ENCODE peak calls at places on chromosomes 11 and 22, in eight cellular contexts. One of them, this sample, is unnamed.

GRCh38 chr11:62416596-62416995 is 2.2 kb upstream of the SCGB1A1 start:
- DNase-seq in ascending aorta: no peak
- DNase-seq in colonic mucosa: no peak
- DNase-seq in pancreas: no peak
- DNase-seq in dorsolateral prefrontal cortex: no peak
- DNase-seq in astrocyte: no peak
- DNase-seq in fibroblast of lung: no peak
- DNase-seq in Peyer's patch: no peak
- DNase-seq in this sample: no peak

GRCh38 chr22:31253949-31254348 is 38.3 kb downstream of the PIK3IP1 start:
- DNase-seq in ascending aorta: no peak
- DNase-seq in colonic mucosa: peak; percentile 73
- DNase-seq in pancreas: peak; percentile 83
- DNase-seq in dorsolateral prefrontal cortex: no peak
- DNase-seq in astrocyte: no peak
- DNase-seq in fibroblast of lung: no peak
- DNase-seq in Peyer's patch: no peak
- DNase-seq in this sample: no peak

GRCh38 chr22:26436903-26437515 is 7.9 kb downstream of the ASPHD2 start:
- DNase-seq in ascending aorta: no peak
- DNase-seq in colonic mucosa: peak; percentile 81
- DNase-seq in pancreas: peak; percentile 60
- DNase-seq in dorsolateral prefrontal cortex: no peak
- DNase-seq in astrocyte: no peak
- DNase-seq in fibroblast of lung: no peak
- DNase-seq in Peyer's patch: no peak
- DNase-seq in this sample: no peak

GRCh38 chr11:115503083-115503885 is 931 bp downstream of the CADM1 start:
- DNase-seq in ascending aorta: no peak
- DNase-seq in colonic mucosa: peak; percentile 67
- DNase-seq in pancreas: peak; percentile 63
- DNase-seq in dorsolateral prefrontal cortex: peak; percentile 79
- DNase-seq in astrocyte: peak; percentile 54
- DNase-seq in fibroblast of lung: peak; percentile 63
- DNase-seq in Peyer's patch: no peak
- DNase-seq in this sample: peak; percentile 14

GRCh38 chr11:30128269-30128932 is 102.4 kb upstream of the FSHB start:
- DNase-seq in ascending aorta: no peak
- DNase-seq in colonic mucosa: no peak
- DNase-seq in pancreas: no peak
- DNase-seq in dorsolateral prefrontal cortex: no peak
- DNase-seq in astrocyte: peak; percentile 15
- DNase-seq in fibroblast of lung: peak; percentile 27
- DNase-seq in Peyer's patch: no peak
- DNase-seq in this sample: no peak

GRCh38 chr11:35073691-35074382 is 65.1 kb upstream of the CD44 start:
- DNase-seq in ascending aorta: no peak
- DNase-seq in colonic mucosa: no peak
- DNase-seq in pancreas: no peak
- DNase-seq in dorsolateral prefrontal cortex: no peak
- DNase-seq in astrocyte: no peak
- DNase-seq in fibroblast of lung: peak; percentile 39
- DNase-seq in Peyer's patch: no peak
- DNase-seq in this sample: no peak

GRCh38 chr11:78786086-78786485 is 211.4 kb upstream of the NARS2 start:
- DNase-seq in ascending aorta: no peak
- DNase-seq in colonic mucosa: no peak
- DNase-seq in pancreas: no peak
- DNase-seq in dorsolateral prefrontal cortex: no peak
- DNase-seq in astrocyte: no peak
- DNase-seq in fibroblast of lung: no peak
- DNase-seq in Peyer's patch: no peak
- DNase-seq in this sample: no peak

GRCh38 chr11:33674035-33674814 is 26.4 kb downstream of the C11orf91 start:
- DNase-seq in ascending aorta: no peak
- DNase-seq in colonic mucosa: no peak
- DNase-seq in pancreas: no peak
- DNase-seq in dorsolateral prefrontal cortex: no peak
- DNase-seq in astrocyte: peak; percentile 84
- DNase-seq in fibroblast of lung: no peak
- DNase-seq in Peyer's patch: no peak
- DNase-seq in this sample: peak; percentile 65

GRCh38 chr11:6603287-6604080 is at the start of the genes ILK and RRP8:
- DNase-seq in ascending aorta: peak; percentile 59
- DNase-seq in colonic mucosa: peak; percentile 93
- DNase-seq in pancreas: peak; percentile 91
- DNase-seq in dorsolateral prefrontal cortex: peak; percentile 94
- DNase-seq in astrocyte: peak; percentile 77
- DNase-seq in fibroblast of lung: peak; percentile 87
- DNase-seq in Peyer's patch: peak; percentile 90
- DNase-seq in this sample: peak; percentile 45

GRCh38 chr22:48382197-48382596 is 1445.5 kb downstream of the BRD1 start:
- DNase-seq in ascending aorta: no peak
- DNase-seq in colonic mucosa: no peak
- DNase-seq in pancreas: no peak
- DNase-seq in dorsolateral prefrontal cortex: no peak
- DNase-seq in astrocyte: no peak
- DNase-seq in fibroblast of lung: no peak
- DNase-seq in Peyer's patch: no peak
- DNase-seq in this sample: no peak

GRCh38 chr11:134659882-134660281 is 247.8 kb upstream of the B3GAT1 start:
- DNase-seq in ascending aorta: no peak
- DNase-seq in colonic mucosa: peak; percentile 9
- DNase-seq in pancreas: no peak
- DNase-seq in dorsolateral prefrontal cortex: no peak
- DNase-seq in astrocyte: no peak
- DNase-seq in fibroblast of lung: no peak
- DNase-seq in Peyer's patch: no peak
- DNase-seq in this sample: no peak

GRCh38 chr11:44324222-44324621 is 14.3 kb upstream of the ALX4 start:
- DNase-seq in ascending aorta: no peak
- DNase-seq in colonic mucosa: no peak
- DNase-seq in pancreas: no peak
- DNase-seq in dorsolateral prefrontal cortex: no peak
- DNase-seq in astrocyte: no peak
- DNase-seq in fibroblast of lung: no peak
- DNase-seq in Peyer's patch: no peak
- DNase-seq in this sample: no peak
- H3K27me3 ChIP-seq in ascending aorta: peaks cover 14% of the 10 kb centered on the region
- H3K27me3 ChIP-seq in colonic mucosa: peaks cover 72% of the 10 kb centered on the region
- H3K27me3 ChIP-seq in pancreas: no peaks in the 10 kb centered on the region
- H3K27me3 ChIP-seq in dorsolateral prefrontal cortex: peaks cover 95% of the 10 kb centered on the region
- H3K27me3 ChIP-seq in astrocyte: peaks cover 90% of the 10 kb centered on the region
- H3K27me3 ChIP-seq in fibroblast of lung: peaks cover 67% of the 10 kb centered on the region
- H3K27me3 ChIP-seq in Peyer's patch: no peaks in the 10 kb centered on the region
- H3K27me3 ChIP-seq in this sample: peaks cover 21% of the 10 kb centered on the region

DNA sequence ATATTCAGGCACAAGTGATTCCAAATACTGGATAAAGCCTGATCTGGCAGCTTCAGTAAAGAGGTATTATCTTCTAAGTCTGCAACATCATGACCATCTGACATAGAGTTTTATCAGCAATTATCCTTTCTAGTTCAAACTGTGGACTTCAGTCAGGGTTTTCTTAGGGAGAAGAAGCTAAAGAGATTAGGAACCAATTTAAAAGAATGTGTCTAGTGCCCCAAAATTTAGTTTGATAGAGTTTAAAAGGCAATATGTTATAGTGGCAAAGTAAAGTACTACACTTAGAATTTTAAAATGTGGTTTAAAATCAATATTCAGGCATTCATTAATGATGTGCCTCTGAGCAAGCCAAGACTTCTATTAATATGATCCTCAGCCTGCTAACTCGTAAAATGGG is 5.4 kb downstream of the PAK1 start:
- DNase-seq in ascending aorta: no peak
- DNase-seq in colonic mucosa: no peak
- DNase-seq in pancreas: no peak
- DNase-seq in dorsolateral prefrontal cortex: no peak
- DNase-seq in astrocyte: no peak
- DNase-seq in fibroblast of lung: no peak
- DNase-seq in Peyer's patch: no peak
- DNase-seq in this sample: no peak
- TF ChIP-seq CTCF in ascending aorta: no peak
- TF ChIP-seq CTCF in colonic mucosa: no peak
- TF ChIP-seq CTCF in pancreas: no peak
- TF ChIP-seq CTCF in dorsolateral prefrontal cortex: no peak
- TF ChIP-seq CTCF in astrocyte: no peak
- TF ChIP-seq CTCF in fibroblast of lung: no peak
- TF ChIP-seq CTCF in Peyer's patch: no peak
- TF ChIP-seq CTCF in this sample: no peak

GRCh38 chr11:65008873-65009272 is 5.1 kb upstream of the ARL2 start:
- DNase-seq in ascending aorta: no peak
- DNase-seq in colonic mucosa: no peak
- DNase-seq in pancreas: no peak
- DNase-seq in dorsolateral prefrontal cortex: no peak
- DNase-seq in astrocyte: no peak
- DNase-seq in fibroblast of lung: no peak
- DNase-seq in Peyer's patch: no peak
- DNase-seq in this sample: no peak

GRCh38 chr11:65014146-65014960 is at the start of gene ARL2:
- DNase-seq in ascending aorta: no peak
- DNase-seq in colonic mucosa: no peak
- DNase-seq in pancreas: peak; percentile 81
- DNase-seq in dorsolateral prefrontal cortex: no peak
- DNase-seq in astrocyte: no peak
- DNase-seq in fibroblast of lung: no peak
- DNase-seq in Peyer's patch: peak; percentile 51
- DNase-seq in this sample: no peak

GRCh38 chr11:65013692-65014145 is 241 bp upstream of the ARL2 start:
- DNase-seq in ascending aorta: peak; percentile 70
- DNase-seq in colonic mucosa: peak; percentile 91
- DNase-seq in pancreas: peak; percentile 90
- DNase-seq in dorsolateral prefrontal cortex: peak; percentile 93
- DNase-seq in astrocyte: peak; percentile 79
- DNase-seq in fibroblast of lung: peak; percentile 90
- DNase-seq in Peyer's patch: peak; percentile 89
- DNase-seq in this sample: no peak

GRCh38 chr11:65016705-65017104 is 2.7 kb downstream of the ARL2 start:
- DNase-seq in ascending aorta: no peak
- DNase-seq in colonic mucosa: no peak
- DNase-seq in pancreas: no peak
- DNase-seq in dorsolateral prefrontal cortex: no peak
- DNase-seq in astrocyte: no peak
- DNase-seq in fibroblast of lung: no peak
- DNase-seq in Peyer's patch: no peak
- DNase-seq in this sample: no peak

DNA sequence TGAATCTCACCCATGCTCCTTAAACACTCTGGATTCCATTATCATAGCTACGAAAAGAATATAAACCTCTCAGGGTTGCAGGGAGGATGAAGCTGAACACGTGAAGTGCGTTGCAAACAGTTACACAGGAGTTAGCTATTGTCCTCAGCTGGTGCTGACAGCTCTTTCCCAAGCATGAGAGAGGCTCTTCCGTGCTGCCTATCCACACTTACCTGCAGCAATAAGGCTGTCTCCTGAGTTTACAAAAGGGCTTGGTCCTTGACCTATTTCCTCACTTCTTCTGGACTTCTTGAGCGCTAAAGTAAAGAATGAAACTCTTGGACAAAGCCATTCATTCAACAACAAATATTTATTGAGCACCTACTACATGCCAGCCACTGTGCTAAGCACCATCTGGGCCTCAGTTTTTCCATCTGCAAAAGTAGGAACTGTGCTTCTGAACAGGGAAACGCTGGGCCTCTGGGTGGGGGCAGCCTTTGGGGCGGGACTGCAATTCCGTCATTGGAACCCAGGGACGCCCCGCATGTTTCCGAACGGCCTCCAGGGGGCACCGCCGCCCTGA is 749 bp upstream of the ARL2 start:
- DNase-seq in ascending aorta: no peak
- DNase-seq in colonic mucosa: peak; percentile 96
- DNase-seq in pancreas: peak; percentile 91
- DNase-seq in dorsolateral prefrontal cortex: peak; percentile 86
- DNase-seq in astrocyte: no peak
- DNase-seq in fibroblast of lung: peak; percentile 88
- DNase-seq in Peyer's patch: peak; percentile 93
- DNase-seq in this sample: no peak
- H3K4me3 ChIP-seq in ascending aorta: peak overlapping the region; percentile 81
- H3K4me3 ChIP-seq in colonic mucosa: peak overlapping the region; percentile 72
- H3K4me3 ChIP-seq in pancreas: peak overlapping the region; percentile 70
- H3K4me3 ChIP-seq in dorsolateral prefrontal cortex: peak overlapping the region; percentile 85
- H3K4me3 ChIP-seq in astrocyte: peak overlapping the region; percentile 80
- H3K4me3 ChIP-seq in fibroblast of lung: peak overlapping the region; percentile 88
- H3K4me3 ChIP-seq in Peyer's patch: peak overlapping the region; percentile 72
- H3K4me3 ChIP-seq in this sample: peak overlapping the region; percentile 93

GRCh38 chr11:27837895-27838563 is 137.8 kb upstream of the BDNF start:
- DNase-seq in ascending aorta: no peak
- DNase-seq in colonic mucosa: no peak
- DNase-seq in pancreas: no peak
- DNase-seq in dorsolateral prefrontal cortex: no peak
- DNase-seq in astrocyte: no peak
- DNase-seq in fibroblast of lung: no peak
- DNase-seq in Peyer's patch: no peak
- DNase-seq in this sample: no peak
- H3K27me3 ChIP-seq in ascending aorta: no peaks in the 10 kb centered on the region
- H3K27me3 ChIP-seq in colonic mucosa: no peaks in the 10 kb centered on the region
- H3K27me3 ChIP-seq in pancreas: no peaks in the 10 kb centered on the region
- H3K27me3 ChIP-seq in dorsolateral prefrontal cortex: no peaks in the 10 kb centered on the region
- H3K27me3 ChIP-seq in astrocyte: no peaks in the 10 kb centered on the region
- H3K27me3 ChIP-seq in fibroblast of lung: peaks cover 3% of the 10 kb centered on the region
- H3K27me3 ChIP-seq in Peyer's patch: no peaks in the 10 kb centered on the region
- H3K27me3 ChIP-seq in this sample: no peaks in the 10 kb centered on the region

DNA sequence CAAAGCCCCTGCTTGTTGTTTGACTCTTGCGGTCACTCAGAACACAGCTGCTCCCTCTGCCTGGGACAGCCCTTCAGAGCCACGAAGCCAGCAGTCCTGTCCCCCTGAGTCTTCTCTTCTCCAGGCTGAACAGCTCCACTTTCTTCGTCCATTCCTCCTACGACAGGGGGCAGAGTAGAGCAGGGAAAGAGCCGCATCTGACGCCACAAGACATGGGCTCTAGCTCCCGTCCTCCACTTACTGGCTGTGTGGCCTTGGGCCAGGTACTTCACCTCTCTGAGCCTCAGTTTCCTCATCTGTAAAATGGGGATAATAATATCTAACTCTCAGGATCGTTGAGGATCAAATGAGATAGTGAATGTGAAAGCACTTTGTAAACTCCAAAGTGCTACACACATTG is 29.9 kb downstream of the CHRDL2 start:
- DNase-seq in ascending aorta: no peak
- DNase-seq in colonic mucosa: no peak
- DNase-seq in pancreas: no peak
- DNase-seq in dorsolateral prefrontal cortex: no peak
- DNase-seq in astrocyte: no peak
- DNase-seq in fibroblast of lung: no peak
- DNase-seq in Peyer's patch: no peak
- DNase-seq in this sample: no peak
- TF ChIP-seq CTCF in ascending aorta: no peak
- TF ChIP-seq CTCF in colonic mucosa: no peak
- TF ChIP-seq CTCF in pancreas: no peak
- TF ChIP-seq CTCF in dorsolateral prefrontal cortex: no peak
- TF ChIP-seq CTCF in astrocyte: no peak
- TF ChIP-seq CTCF in fibroblast of lung: peak; percentile 32
- TF ChIP-seq CTCF in Peyer's patch: no peak
- TF ChIP-seq CTCF in this sample: peak; percentile 24